ENCODE peak calls at places on chromosomes 1 and 21, in five cellular contexts. P is A549, R is GM12878, B is HepG2, O is H1. G is an unnamed sample.
A peak's percentile ranks its signal among the peaks of the same experiment; 100 is the strongest.

GRCh38 chr21:15000076-15000475 is 64.7 kb downstream of the NRIP1 start:
- DNase-seq in P (no peak), R (no peak), B (no peak), O (no peak), G (no peak)

GRCh38 chr1:93142161-93142560 is 38.1 kb downstream of the TMED5 start:
- DNase-seq in P (no peak), R (no peak), B (no peak), O (no peak), G (no peak)

GRCh38 chr1:211739671-211740411 is 64.4 kb upstream of the NEK2 start:
- DNase-seq in P (no peak), R (no peak), B (no peak), O (no peak), G (no peak)

GRCh38 chr1:22039594-22040347 is 12.7 kb upstream of the CDC42 start:
- DNase-seq in P (no peak), R (peak; percentile 97), B (no peak), O (no peak), G (peak; percentile 78)

GRCh38 chr1:79811173-79811572 is 804.6 kb upstream of the ADGRL4 start:
- DNase-seq in P (no peak), R (no peak), B (no peak), O (no peak), G (no peak)

GRCh38 chr21:39115659-39116235 is 67.5 kb downstream of the PSMG1 start:
- DNase-seq in P (no peak), R (no peak), B (peak; percentile 49), O (no peak), G (peak; percentile 36)

GRCh38 chr1:3067671-3068399 is 1.2 kb upstream of the PRDM16 start:
- DNase-seq in P (no peak), R (no peak), B (no peak), O (no peak), G (no peak)

GRCh38 chr1:235411489-235412486 is 44.6 kb downstream of the TBCE start:
- DNase-seq in P (no peak), R (no peak), B (peak; percentile 80), O (no peak), G (no peak)

GRCh38 chr1:179550753-179551682 is 24.7 kb downstream of the NPHS2 start:
- DNase-seq in P (no peak), R (peak; percentile 26), B (peak; percentile 23), O (no peak), G (no peak)

GRCh38 chr1:148289647-148290046 is 137.6 kb upstream of the NBPF11 start:
- DNase-seq in P (no peak), R (no peak), B (no peak), O (no peak), G (no peak)

GRCh38 chr1:59814180-59814900 is 409 bp upstream of the HOOK1 start:
- DNase-seq in P (peak; percentile 60), R (peak; percentile 94), B (peak; percentile 97), O (peak; percentile 91), G (no peak)

GRCh38 chr21:33901421-33902288 is 13.9 kb downstream of the ATP5PO start:
- DNase-seq in P (no peak), R (no peak), B (peak; percentile 20), O (peak; percentile 39), G (no peak)

GRCh38 chr1:44048816-44049215 is 17.6 kb upstream of the SLC6A9 start:
- DNase-seq in P (no peak), R (no peak), B (no peak), O (no peak), G (no peak)

GRCh38 chr1:199335496-199335895 is 692.0 kb upstream of the NR5A2 start:
- DNase-seq in P (no peak), R (no peak), B (no peak), O (no peak), G (no peak)

GRCh38 chr1:204940591-204940990 is 69.9 kb downstream of the NFASC start:
- DNase-seq in P (no peak), R (no peak), B (no peak), O (no peak), G (no peak)

GRCh38 chr1:226549094-226549936 is 751 bp downstream of the STUM start:
- DNase-seq in P (peak; percentile 40), R (no peak), B (no peak), O (no peak), G (no peak)

GRCh38 chr1:218496561-218496960 is 151.4 kb downstream of the TGFB2 start:
- DNase-seq in P (peak; percentile 79), R (no peak), B (peak; percentile 47), O (no peak), G (no peak)

GRCh38 chr1:45177452-45177851 is 29.0 kb downstream of the ZSWIM5 start:
- DNase-seq in P (no peak), R (no peak), B (no peak), O (no peak), G (no peak)

GRCh38 chr1:230105754-230106625 is 39.0 kb downstream of the GALNT2 start:
- DNase-seq in P (peak; percentile 89), R (peak; percentile 59), B (peak; percentile 89), O (no peak), G (no peak)

GRCh38 chr21:43739648-43740435 is 20.9 kb downstream of the PDXK start:
- DNase-seq in P (peak; percentile 48), R (no peak), B (no peak), O (no peak), G (peak; percentile 54)

GRCh38 chr1:71979947-71980346 is 302.4 kb downstream of the NEGR1 start:
- DNase-seq in P (no peak), R (no peak), B (no peak), O (no peak), G (no peak)

GRCh38 chr1:58882322-58882951 is 98.6 kb upstream of the JUN start:
- DNase-seq in P (no peak), R (no peak), B (no peak), O (no peak), G (no peak)

GRCh38 chr1:17486242-17486641 is 46.8 kb upstream of the RCC2 start:
- DNase-seq in P (no peak), R (no peak), B (no peak), O (no peak), G (no peak)

GRCh38 chr1:58704616-58705021 is 4.8 kb upstream of the MYSM1 start:
- DNase-seq in P (no peak), R (no peak), B (peak; percentile 39), O (peak; percentile 73), G (peak; percentile 8)

GRCh38 chr1:243841507-243841906 is 8.5 kb downstream of the AKT3 start:
- DNase-seq in P (no peak), R (no peak), B (no peak), O (no peak), G (no peak)

GRCh38 chr21:34704119-34704518 is 35.3 kb downstream of the CLIC6 start:
- DNase-seq in P (no peak), R (no peak), B (no peak), O (no peak), G (no peak)

GRCh38 chr21:43318841-43319781 is 107.8 kb downstream of the SIK1 start:
- DNase-seq in P (no peak), R (peak; percentile 19), B (no peak), O (no peak), G (no peak)

GRCh38 chr1:235675152-235675890 is 25.7 kb upstream of the GNG4 start:
- DNase-seq in P (no peak), R (no peak), B (peak; percentile 39), O (no peak), G (no peak)

GRCh38 chr1:227068883-227069282 is 128.8 kb downstream of the COQ8A start:
- DNase-seq in P (no peak), R (no peak), B (no peak), O (no peak), G (no peak)

GRCh38 chr1:215507119-215507518 is 60.0 kb upstream of the KCTD3 start:
- DNase-seq in P (no peak), R (no peak), B (no peak), O (no peak), G (no peak)

GRCh38 chr21:32516729-32517649 is 68.3 kb downstream of the TCP10L start:
- DNase-seq in P (no peak), R (no peak), B (no peak), O (no peak), G (peak; percentile 33)

GRCh38 chr1:228735871-228736586 is 750 bp downstream of the RHOU start:
- DNase-seq in P (peak; percentile 48), R (no peak), B (no peak), O (no peak), G (no peak)
- TF ChIP-seq KDM1A in P (no peak), R (no peak), B (no peak), O (no peak), G (no peak)

GRCh38 chr1:94281361-94282142 is 44.2 kb upstream of the ARHGAP29 start:
- DNase-seq in P (no peak), R (no peak), B (no peak), O (no peak), G (no peak)
- TF ChIP-seq KDM1A in P (no peak), R (no peak), B (no peak), O (no peak), G (no peak)

GRCh38 chr1:221083902-221084301 is 204.7 kb downstream of the HLX start:
- DNase-seq in P (no peak), R (no peak), B (no peak), O (no peak), G (no peak)

GRCh38 chr1:221089803-221090202 is 210.6 kb downstream of the HLX start:
- DNase-seq in P (no peak), R (no peak), B (no peak), O (no peak), G (no peak)

GRCh38 chr1:221089273-221089672 is 210.0 kb downstream of the HLX start:
- DNase-seq in P (peak; percentile 34), R (no peak), B (no peak), O (no peak), G (no peak)

GRCh38 chr1:221085712-221086111 is 206.5 kb downstream of the HLX start:
- DNase-seq in P (no peak), R (no peak), B (no peak), O (no peak), G (no peak)

DNA sequence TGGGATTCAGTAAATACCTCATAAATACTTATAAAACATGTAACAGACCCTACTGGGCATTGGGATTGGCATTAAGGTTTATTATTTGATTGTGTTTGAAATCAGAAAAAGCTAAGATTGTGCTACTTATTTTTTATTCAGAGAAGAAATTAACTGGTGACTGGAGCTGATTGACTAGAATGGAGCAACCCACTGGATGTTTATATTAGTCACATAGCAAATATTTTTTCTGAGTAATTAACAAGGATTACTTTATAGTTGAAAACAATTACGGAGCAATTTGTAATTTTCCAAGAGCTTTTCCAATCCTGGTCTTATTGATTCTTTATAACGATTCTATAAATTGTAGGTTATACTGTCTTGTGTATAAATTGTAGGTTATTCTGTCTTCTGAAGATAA is 208.7 kb downstream of the HLX start:
- DNase-seq in P (no peak), R (no peak), B (no peak), O (no peak), G (no peak)
- TF ChIP-seq KDM1A in P (no peak), R (no peak), B (no peak), O (no peak), G (no peak)

GRCh38 chr1:20187103-20187812 is 940 bp upstream of the PLA2G2C start:
- DNase-seq in P (no peak), R (no peak), B (no peak), O (no peak), G (peak; percentile 44)
- TF ChIP-seq KDM1A in P (no peak), R (no peak), B (no peak), O (no peak), G (no peak)

G was measured in K562.